ENCODE peak calls at places on chromosomes 1 and 21, in five cellular contexts. X is CD4-positive, CD25-positive, alpha-beta regulatory T cell; T is heart left ventricle; Z is dorsolateral prefrontal cortex; Y is right cardiac atrium. S is an unnamed sample.

GRCh38 chr1:167629681-167630567 is at the start of gene RCSD1:
- DNase-seq in X (peak), T (peak), Z (no peak), Y (peak), S (peak)

GRCh38 chr1:183043872-183044859 is 20.9 kb downstream of the LAMC1 start:
- DNase-seq in X (no peak), T (no peak), Z (no peak), Y (no peak), S (no peak)

GRCh38 chr1:119554188-119554587 is 47.2 kb downstream of the HSD3B1 start:
- DNase-seq in X (no peak), T (no peak), Z (no peak), Y (peak), S (peak)

GRCh38 chr1:202264300-202265075 is 70.9 kb downstream of the LGR6 start:
- DNase-seq in X (no peak), T (no peak), Z (no peak), Y (no peak), S (no peak)

GRCh38 chr21:14358775-14359174 is 24.2 kb downstream of the HSPA13 start:
- DNase-seq in X (no peak), T (no peak), Z (no peak), Y (no peak), S (no peak)

GRCh38 chr1:157157481-157158190 is 19.4 kb upstream of the ETV3 start:
- DNase-seq in X (no peak), T (no peak), Z (no peak), Y (no peak), S (no peak)

GRCh38 chr21:26846036-26846931 is 1.1 kb upstream of the ADAMTS1 start:
- DNase-seq in X (no peak), T (peak), Z (peak), Y (peak), S (peak)

GRCh38 chr1:214244252-214244651 is 36.7 kb upstream of the SMYD2 start:
- DNase-seq in X (no peak), T (no peak), Z (no peak), Y (no peak), S (no peak)

GRCh38 chr1:104830534-104830933 is 1080.8 kb downstream of the AMY1C start:
- DNase-seq in X (no peak), T (no peak), Z (no peak), Y (no peak), S (no peak)

GRCh38 chr1:209650454-209650853 is 1.8 kb downstream of the LAMB3 start:
- DNase-seq in X (no peak), T (no peak), Z (no peak), Y (no peak), S (no peak)

GRCh38 chr1:12572506-12572905 is 45.5 kb downstream of the DHRS3 start:
- DNase-seq in X (no peak), T (peak), Z (no peak), Y (no peak), S (no peak)

GRCh38 chr1:180168786-180169640 is 14.3 kb downstream of the QSOX1 start:
- DNase-seq in X (peak), T (no peak), Z (no peak), Y (no peak), S (no peak)

GRCh38 chr1:161335796-161336195 is 21.6 kb downstream of the SDHC start:
- DNase-seq in X (no peak), T (no peak), Z (no peak), Y (no peak), S (no peak)

GRCh38 chr1:89995595-89996397 is 886 bp downstream of the ZNF326 start:
- DNase-seq in X (no peak), T (no peak), Z (no peak), Y (no peak), S (no peak)

GRCh38 chr1:201565024-201565730 is 26.2 kb downstream of the NAV1 start:
- DNase-seq in X (no peak), T (no peak), Z (peak), Y (no peak), S (no peak)

GRCh38 chr1:28553229-28553930 is 495 bp downstream of the TRNAU1AP start:
- DNase-seq in X (peak), T (peak), Z (peak), Y (peak), S (peak)

GRCh38 chr1:155026154-155026553 is 7.4 kb downstream of the DCST2 start:
- DNase-seq in X (no peak), T (no peak), Z (no peak), Y (no peak), S (no peak)

GRCh38 chr1:45037456-45037855 is 25.4 kb downstream of the UROD start:
- DNase-seq in X (no peak), T (no peak), Z (no peak), Y (no peak), S (no peak)

GRCh38 chr1:227855687-227856086 is 40.2 kb downstream of the PRSS38 start:
- DNase-seq in X (no peak), T (no peak), Z (no peak), Y (no peak), S (no peak)

GRCh38 chr1:164759144-164759920 is 200.3 kb downstream of the PBX1 start:
- DNase-seq in X (no peak), T (no peak), Z (no peak), Y (no peak), S (no peak)

GRCh38 chr1:193590102-193590501 is 403.7 kb upstream of the B3GALT2 start:
- DNase-seq in X (no peak), T (no peak), Z (no peak), Y (no peak), S (no peak)

GRCh38 chr1:14522331-14523241 is 75.9 kb upstream of the KAZN start:
- DNase-seq in X (no peak), T (no peak), Z (no peak), Y (peak), S (no peak)

GRCh38 chr1:100178092-100178491 is at the start of gene LRRC39:
- DNase-seq in X (no peak), T (no peak), Z (no peak), Y (no peak), S (no peak)

GRCh38 chr1:232684331-232685105 is 54.6 kb upstream of the SIPA1L2 start:
- DNase-seq in X (no peak), T (no peak), Z (no peak), Y (no peak), S (no peak)

GRCh38 chr1:206814716-206815341 is 42.5 kb upstream of the IL10 start:
- DNase-seq in X (no peak), T (no peak), Z (peak), Y (no peak), S (no peak)

DNA sequence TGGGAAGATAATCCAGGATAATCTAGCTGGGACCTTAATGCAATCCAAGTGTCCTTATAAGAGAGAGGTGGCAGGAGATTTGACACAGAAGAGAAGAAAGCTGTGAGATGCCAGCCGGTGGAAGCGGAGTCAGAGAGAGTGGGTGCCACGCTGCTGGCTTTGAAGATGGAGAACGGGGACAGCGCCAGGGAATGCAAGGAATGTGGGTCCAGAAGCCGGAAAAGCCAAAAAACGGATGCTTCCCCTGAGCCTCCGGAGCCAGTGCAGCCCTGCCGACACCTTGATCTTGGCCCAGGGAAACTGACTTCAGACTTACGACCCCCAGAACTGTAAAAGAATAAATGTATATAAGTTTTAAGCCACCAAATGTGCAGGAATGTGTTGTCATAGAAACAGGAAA is 152.6 kb downstream of the ZNF281 start:
- DNase-seq in X (no peak), T (no peak), Z (no peak), Y (no peak), S (no peak)
- H3K4me3 ChIP-seq in X (no peak), T (no peak), Z (no peak), Y (no peak), S (no peak)

DNA sequence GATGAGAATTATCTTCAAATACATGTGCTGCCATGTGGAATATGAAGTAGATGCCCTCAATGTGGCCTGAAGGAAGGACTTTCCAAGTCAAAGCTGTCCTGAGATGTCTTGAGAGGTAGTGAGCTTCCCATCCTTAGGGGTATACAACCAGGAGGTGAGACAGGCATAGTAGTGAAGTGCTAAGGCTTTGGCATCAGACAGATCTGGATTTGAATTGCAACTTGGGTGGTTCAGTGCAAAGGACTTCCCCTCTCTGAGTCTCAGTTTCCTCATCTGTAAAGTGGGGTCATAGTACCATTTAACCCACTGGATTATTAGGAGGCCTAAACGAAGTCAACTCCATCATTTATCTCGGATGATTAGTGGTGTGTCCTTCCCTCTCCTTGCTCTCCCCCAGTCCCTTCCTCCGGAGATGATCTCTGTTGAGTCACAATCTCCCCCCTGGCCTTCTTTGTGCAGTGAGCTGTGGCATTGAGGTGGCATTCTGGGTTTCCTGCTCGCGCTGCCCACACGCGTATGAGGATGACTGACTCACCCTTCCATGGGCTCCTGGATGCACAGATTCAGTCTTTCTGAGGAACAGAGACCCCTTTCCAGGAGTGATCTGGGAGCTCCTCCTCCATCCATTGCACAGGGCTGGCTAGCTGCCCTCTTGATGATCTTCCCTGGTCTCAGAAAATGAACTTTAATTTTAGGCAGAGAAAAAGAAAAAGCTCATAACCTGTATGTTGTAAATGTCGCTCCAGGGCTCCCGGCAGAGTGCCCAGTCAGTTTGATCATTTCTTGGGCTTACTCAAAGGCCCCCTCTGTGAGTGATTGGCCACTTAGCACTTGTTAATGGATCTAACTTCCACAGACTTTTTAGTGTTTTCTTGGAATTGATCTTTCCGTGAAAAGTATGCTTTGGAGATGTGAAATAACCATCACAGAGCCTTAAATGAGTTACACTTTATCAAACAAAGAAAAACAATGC is 354.5 kb downstream of the PTPRU start:
- DNase-seq in X (no peak), T (no peak), Z (no peak), Y (no peak), S (no peak)
- H3K4me3 ChIP-seq in X (no peak), T (no peak), Z (no peak), Y (no peak), S (no peak)

GRCh38 chr1:240245629-240246020 is 153.9 kb downstream of the FMN2 start:
- DNase-seq in X (no peak), T (no peak), Z (no peak), Y (no peak), S (no peak)
- H3K4me3 ChIP-seq in X (no peak), T (no peak), Z (no peak), Y (no peak), S (no peak)

DNA sequence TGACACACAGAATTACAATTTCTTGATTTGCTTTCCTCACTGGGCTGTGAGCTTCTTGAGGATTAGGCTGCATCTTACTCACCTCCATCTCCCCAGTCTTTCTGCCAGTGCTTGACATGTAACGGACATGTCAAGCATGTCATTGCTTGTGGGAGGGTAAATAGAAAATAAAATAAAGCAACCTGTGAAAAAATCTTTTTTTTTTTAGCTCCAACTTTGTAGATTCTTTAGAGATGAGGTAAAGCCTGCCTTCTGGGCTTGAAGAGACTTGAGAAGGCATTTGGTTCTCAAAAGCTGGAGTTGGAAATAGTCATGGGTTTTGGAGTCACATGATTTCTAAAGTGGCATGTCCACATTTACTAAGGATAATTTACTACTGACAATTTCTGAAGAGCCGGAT is 158.1 kb downstream of the PLXNA2 start:
- DNase-seq in X (no peak), T (no peak), Z (no peak), Y (no peak), S (no peak)
- H3K4me3 ChIP-seq in X (peak), T (peak), Z (peak), Y (peak), S (no peak)

DNA sequence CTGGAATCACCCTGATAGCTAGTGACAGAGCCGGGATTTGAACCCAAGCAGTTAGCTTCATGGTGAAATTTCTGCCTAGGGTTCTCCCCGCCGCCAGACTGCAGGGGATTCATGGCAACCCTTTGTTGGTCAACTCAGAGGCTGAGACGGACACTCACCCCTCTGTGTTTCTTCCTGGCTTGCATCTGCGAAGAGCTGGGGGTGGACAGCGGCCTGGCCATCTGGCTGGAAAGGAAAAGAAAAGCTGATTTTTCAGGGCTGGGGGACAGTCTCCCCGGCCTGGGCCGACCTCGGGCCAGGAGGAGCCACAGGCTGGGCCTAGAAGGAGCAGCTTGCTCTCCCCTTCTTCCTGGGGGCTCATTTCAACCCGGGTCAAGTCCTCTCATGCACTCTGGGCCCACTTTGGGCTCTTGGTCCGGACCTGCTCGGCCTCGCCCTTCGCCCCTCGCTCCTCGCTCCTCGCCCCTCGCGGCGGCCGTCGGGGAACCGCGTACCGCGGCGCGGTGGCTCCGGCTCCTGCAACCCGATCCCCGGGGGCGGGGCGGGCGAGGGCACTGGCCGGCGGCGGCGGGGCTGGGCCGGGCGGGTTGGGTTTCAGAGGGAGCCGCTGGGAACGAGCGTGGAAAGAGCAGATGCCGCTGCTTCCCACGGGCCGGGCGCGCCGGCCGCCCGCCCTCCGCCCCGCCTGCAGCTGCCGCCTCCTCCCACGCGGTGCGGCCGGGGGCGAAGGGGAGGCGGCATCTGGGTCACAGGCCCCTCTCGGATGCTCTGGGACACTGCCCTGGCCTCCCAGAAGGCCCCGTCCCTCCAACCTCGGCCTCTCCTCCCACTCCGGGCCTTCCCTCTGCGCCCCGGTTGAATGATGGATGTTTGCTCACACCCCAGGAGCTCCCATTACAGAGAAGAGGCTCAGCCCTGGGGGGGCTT is 6.7 kb downstream of the HEYL start:
- DNase-seq in X (no peak), T (peak), Z (no peak), Y (peak), S (peak)
- H3K4me3 ChIP-seq in X (no peak), T (peak), Z (peak), Y (peak), S (no peak)

GRCh38 chr1:234214129-234214910 is 158.9 kb upstream of the COA6 start:
- DNase-seq in X (peak), T (peak), Z (peak), Y (peak), S (peak)
- H3K4me3 ChIP-seq in X (no peak), T (peak), Z (peak), Y (peak), S (peak)

S was measured in right lobe of liver.